ENCODE peak calls at places on chromosomes 3 and 15, in nine cellular contexts. A is psoas muscle; X is left lung; B is coronary artery; W is fibroblast of lung; N is fibroblast of pulmonary artery; P is naive thymus-derived CD4-positive, alpha-beta T cell; G is upper lobe of right lung; J is AG09309. Z is an unnamed sample.

GRCh38 chr3:123068227-123069020 is 1.6 kb downstream of the PDIA5 start:
- DNase-seq in A (no peak), X (no peak), B (peak), W (no peak), N (no peak), P (no peak), G (no peak), J (no peak), Z (no peak)

GRCh38 chr15:52227456-52227855 is 36.3 kb upstream of the GNB5 start:
- DNase-seq in A (no peak), X (no peak), B (no peak), W (peak), N (peak), P (peak), G (no peak), J (peak), Z (peak)

GRCh38 chr3:90011136-90011535 is 903.7 kb downstream of the EPHA3 start:
- DNase-seq in A (no peak), X (no peak), B (no peak), W (peak), N (peak), P (no peak), G (no peak), J (no peak), Z (no peak)

GRCh38 chr3:65914740-65915366 is 123.9 kb downstream of the MAGI1 start:
- DNase-seq in A (no peak), X (no peak), B (no peak), W (peak), N (no peak), P (no peak), G (no peak), J (no peak), Z (no peak)

GRCh38 chr3:44079916-44080315 is 161.8 kb upstream of the TOPAZ1 start:
- DNase-seq in A (no peak), X (no peak), B (no peak), W (no peak), N (no peak), P (no peak), G (no peak), J (no peak), Z (no peak)

GRCh38 chr3:172846706-172847105 is 96.2 kb downstream of the ECT2 start:
- DNase-seq in A (no peak), X (no peak), B (no peak), W (no peak), N (peak), P (no peak), G (no peak), J (no peak), Z (no peak)

GRCh38 chr15:67080900-67081431 is 15.6 kb downstream of the SMAD3 start:
- DNase-seq in A (peak), X (no peak), B (no peak), W (peak), N (peak), P (no peak), G (peak), J (peak), Z (no peak)

GRCh38 chr3:14913926-14914776 is 33.2 kb upstream of the NR2C2 start:
- DNase-seq in A (no peak), X (no peak), B (no peak), W (no peak), N (no peak), P (no peak), G (peak), J (no peak), Z (no peak)

GRCh38 chr3:13233487-13234154 is 160.4 kb upstream of the IQSEC1 start:
- DNase-seq in A (no peak), X (peak), B (no peak), W (no peak), N (no peak), P (no peak), G (no peak), J (no peak), Z (no peak)

GRCh38 chr3:131053021-131053420 is 26.3 kb downstream of the NEK11 start:
- DNase-seq in A (no peak), X (no peak), B (no peak), W (peak), N (peak), P (no peak), G (no peak), J (no peak), Z (no peak)

GRCh38 chr15:67761343-67761742 is 64.0 kb upstream of the SKOR1 start:
- DNase-seq in A (no peak), X (no peak), B (no peak), W (no peak), N (no peak), P (no peak), G (no peak), J (no peak), Z (no peak)

GRCh38 chr3:156818890-156819289 is 7.3 kb upstream of the LEKR1 start:
- DNase-seq in A (no peak), X (no peak), B (no peak), W (peak), N (peak), P (no peak), G (no peak), J (no peak), Z (no peak)

GRCh38 chr3:155560594-155560993 is 184.3 kb downstream of the PLCH1 start:
- DNase-seq in A (no peak), X (no peak), B (no peak), W (no peak), N (no peak), P (no peak), G (no peak), J (no peak), Z (peak)

GRCh38 chr3:51719413-51720025 is 12.7 kb downstream of the GRM2 start:
- DNase-seq in A (no peak), X (no peak), B (no peak), W (no peak), N (no peak), P (no peak), G (no peak), J (no peak), Z (no peak)

GRCh38 chr3:170589113-170589512 is 3.2 kb upstream of the SLC7A14 start:
- DNase-seq in A (no peak), X (no peak), B (no peak), W (no peak), N (no peak), P (no peak), G (no peak), J (no peak), Z (no peak)

GRCh38 chr3:170585937-170586310 is at the start of gene SLC7A14:
- DNase-seq in A (no peak), X (no peak), B (no peak), W (no peak), N (no peak), P (no peak), G (no peak), J (no peak), Z (no peak)

GRCh38 chr3:170584585-170585007 is 1.3 kb downstream of the SLC7A14 start:
- DNase-seq in A (peak), X (peak), B (no peak), W (peak), N (peak), P (no peak), G (peak), J (no peak), Z (peak)

GRCh38 chr3:170579646-170580045 is 6.2 kb downstream of the SLC7A14 start:
- DNase-seq in A (no peak), X (no peak), B (no peak), W (no peak), N (no peak), P (no peak), G (no peak), J (no peak), Z (no peak)

DNA sequence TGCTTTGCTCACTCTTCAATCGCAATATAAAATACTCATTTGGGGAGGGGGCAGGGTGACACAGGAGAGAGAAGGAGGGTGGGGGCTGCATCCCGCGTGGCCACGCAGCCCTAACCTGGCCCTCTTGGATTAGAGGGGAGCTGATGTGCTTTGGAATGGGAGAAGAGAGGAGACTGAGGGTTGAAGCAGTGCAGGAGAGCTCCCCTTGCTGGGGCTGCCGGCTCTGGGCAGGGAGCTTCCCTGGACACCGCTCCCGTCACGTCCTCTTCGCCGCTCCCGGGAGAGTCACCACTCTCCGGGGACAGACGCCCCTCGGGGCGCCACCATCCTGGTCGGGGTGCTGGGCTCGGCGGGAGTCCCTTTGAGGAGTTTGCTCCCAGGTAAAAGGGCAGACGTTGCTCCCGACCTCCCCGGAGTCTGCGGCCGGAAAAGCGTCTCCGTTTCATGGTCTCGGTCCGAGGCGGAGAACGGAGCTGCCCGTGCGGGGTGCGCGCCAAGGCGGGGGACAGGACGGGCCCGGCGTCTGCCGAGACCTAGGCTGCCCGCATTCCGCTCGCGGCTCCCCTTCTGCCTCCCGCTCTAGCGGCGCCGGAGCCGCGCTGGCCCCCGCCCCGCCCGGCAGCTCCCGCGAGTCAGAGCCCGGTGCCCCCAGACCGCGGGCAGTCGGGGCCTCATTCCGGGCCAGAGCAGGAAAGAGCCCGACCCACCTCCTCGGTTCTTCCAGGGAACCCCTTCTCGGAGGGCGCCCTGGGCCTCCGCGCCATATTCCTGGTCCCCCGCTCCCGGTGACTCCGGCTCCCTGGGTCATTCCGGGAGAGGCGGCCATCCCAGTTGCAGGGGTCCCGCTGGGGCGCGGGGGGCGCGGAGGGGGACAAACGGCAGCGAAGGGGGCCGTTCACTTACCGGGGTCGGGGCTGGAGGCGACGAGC is 603 bp downstream of the SLC7A14 start:
- DNase-seq in A (peak), X (peak), B (no peak), W (no peak), N (no peak), P (no peak), G (no peak), J (no peak), Z (no peak)
- H3K4me3 ChIP-seq in A (no peak), X (no peak), B (peak), W (peak), N (peak), P (no peak), G (no peak), J (peak), Z (peak)

DNA sequence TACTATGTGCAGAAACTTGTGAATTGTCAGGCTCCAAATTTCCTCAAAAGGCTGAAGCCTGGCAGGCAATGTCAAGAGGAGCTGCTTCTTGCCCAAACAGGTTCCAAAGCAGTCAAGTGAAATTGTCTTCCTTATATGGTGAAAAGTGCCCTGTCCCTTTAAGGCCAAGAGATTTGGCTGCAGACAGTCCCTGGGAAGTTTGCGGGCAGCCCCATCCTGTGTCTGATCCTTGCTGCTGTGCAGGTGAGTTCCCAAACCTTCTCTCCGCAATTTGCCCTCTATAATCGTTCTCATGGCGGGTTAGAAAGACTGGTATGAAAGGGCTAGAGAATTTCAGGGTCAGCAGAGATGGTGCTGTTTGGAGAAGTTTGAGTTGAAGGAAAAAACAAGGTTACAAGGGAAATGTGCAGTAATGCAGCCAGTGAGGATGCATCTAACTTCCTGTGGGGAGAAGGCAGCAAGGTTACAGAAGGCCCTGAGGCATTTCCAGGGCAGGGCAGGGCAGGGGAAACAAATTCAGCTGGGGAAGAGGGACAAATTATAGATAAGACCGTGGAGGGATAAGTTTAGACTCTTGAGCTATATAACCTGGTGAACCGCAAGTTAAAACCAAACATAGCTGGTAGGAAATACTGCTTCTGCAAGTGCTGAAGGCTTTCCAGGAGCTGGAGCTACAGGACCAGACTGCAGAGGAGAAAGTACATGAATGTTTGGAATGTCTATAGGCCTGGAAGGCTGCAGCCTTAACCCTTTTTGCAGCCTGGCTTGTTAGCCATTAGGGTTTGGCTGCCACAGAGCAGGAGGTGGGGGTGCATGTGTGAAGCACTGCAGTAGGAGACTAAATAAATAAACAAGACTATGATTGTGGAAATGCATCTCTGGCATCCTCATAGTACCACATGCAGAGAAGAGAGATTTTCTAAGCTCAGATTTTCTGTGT is 256.2 kb upstream of the IL12A start:
- DNase-seq in A (no peak), X (no peak), B (no peak), W (peak), N (peak), P (no peak), G (no peak), J (peak), Z (peak)
- H3K4me3 ChIP-seq in A (peak), X (no peak), B (peak), W (no peak), N (no peak), P (no peak), G (peak), J (peak), Z (no peak)

DNA sequence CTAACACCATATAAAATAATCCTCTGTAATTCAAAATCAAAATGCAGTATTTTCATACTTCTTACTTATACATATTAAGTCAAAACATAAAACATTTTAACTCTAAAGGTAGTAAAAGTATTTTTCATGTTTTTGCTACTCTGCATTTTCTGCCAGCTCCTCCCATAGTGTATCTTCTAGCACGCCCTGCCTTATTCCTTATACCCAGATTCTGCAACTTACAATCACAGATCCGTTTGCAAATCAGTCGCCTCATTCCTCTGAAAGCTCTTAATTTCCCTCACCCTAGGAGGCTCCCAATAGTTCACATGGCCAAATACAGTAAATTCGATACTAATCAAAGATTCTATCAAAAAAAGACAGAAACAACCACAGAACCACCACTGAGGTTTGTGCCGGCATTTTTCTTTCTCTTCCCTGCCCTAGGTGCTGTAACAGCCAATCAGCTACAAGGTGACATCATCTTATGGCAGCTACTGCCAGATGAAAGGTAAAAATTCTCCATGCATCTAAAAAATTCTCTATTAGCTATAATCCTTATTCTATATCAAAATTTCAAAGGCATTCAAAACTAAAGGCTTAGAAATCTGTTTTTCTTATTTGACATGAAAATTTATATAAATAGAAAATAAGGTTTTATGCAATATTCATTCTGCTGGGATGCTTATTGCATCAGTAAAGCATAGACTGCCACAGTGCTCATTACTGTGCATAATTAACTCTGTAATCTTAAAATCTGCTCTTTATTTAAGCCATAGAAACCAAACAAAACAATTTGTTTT is 72.8 kb downstream of the CLASP2 start:
- DNase-seq in A (no peak), X (no peak), B (no peak), W (peak), N (peak), P (peak), G (no peak), J (no peak), Z (no peak)
- H3K4me3 ChIP-seq in A (peak), X (no peak), B (peak), W (peak), N (peak), P (peak), G (peak), J (peak), Z (no peak)

DNA sequence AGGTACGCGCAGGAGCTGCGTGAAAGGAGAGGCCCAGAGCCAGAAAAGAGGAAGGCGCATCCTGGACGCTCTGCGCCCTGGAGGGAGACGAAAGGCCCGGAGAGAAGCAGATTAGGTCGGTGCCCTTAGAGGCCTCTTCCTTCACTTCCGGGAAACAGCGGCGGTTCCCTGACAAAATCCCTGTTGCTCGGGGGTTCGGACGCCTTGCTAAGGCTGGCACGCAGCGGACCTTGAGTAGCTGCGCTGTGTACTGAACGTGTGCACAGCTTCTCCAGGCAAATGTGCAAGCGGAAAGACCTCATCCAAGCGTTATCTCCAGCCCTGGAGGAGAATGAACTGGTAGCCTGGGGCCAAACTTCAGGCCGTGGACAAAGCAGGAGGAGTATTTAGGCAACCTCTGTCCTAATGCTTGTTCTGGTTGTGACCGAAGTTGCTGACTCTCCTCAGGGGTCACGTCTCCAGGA is 3.0 kb upstream of the SOX14 start:
- DNase-seq in A (no peak), X (peak), B (no peak), W (no peak), N (no peak), P (no peak), G (no peak), J (no peak), Z (no peak)
- H3K4me3 ChIP-seq in A (no peak), X (no peak), B (no peak), W (no peak), N (no peak), P (no peak), G (no peak), J (no peak), Z (peak)

GRCh38 chr15:29570121-29570930 is 251.9 kb downstream of the TJP1 start:
- DNase-seq in A (no peak), X (no peak), B (no peak), W (no peak), N (peak), P (no peak), G (no peak), J (no peak), Z (peak)
- H3K4me3 ChIP-seq in A (peak), X (peak), B (peak), W (no peak), N (peak), P (no peak), G (peak), J (no peak), Z (peak)

GRCh38 chr15:44289352-44289790 is 852 bp downstream of the GOLM2 start:
- DNase-seq in A (no peak), X (no peak), B (no peak), W (peak), N (no peak), P (no peak), G (no peak), J (no peak), Z (no peak)

GRCh38 chr15:44286814-44287555 is 1.5 kb upstream of the GOLM2 start:
- DNase-seq in A (no peak), X (no peak), B (no peak), W (peak), N (no peak), P (no peak), G (no peak), J (no peak), Z (no peak)
- H3K4me3 ChIP-seq in A (peak), X (peak), B (peak), W (peak), N (peak), P (peak), G (peak), J (peak), Z (peak)

GRCh38 chr15:41773332-41773728 is 954 bp upstream of the MAPKBP1 start:
- DNase-seq in A (no peak), X (no peak), B (no peak), W (no peak), N (no peak), P (no peak), G (no peak), J (no peak), Z (no peak)

GRCh38 chr15:41774873-41775417 is 661 bp downstream of the MAPKBP1 start:
- DNase-seq in A (no peak), X (no peak), B (no peak), W (no peak), N (no peak), P (no peak), G (no peak), J (no peak), Z (no peak)

GRCh38 chr15:41774062-41774872 is at the start of gene MAPKBP1:
- DNase-seq in A (peak), X (peak), B (peak), W (peak), N (peak), P (peak), G (peak), J (peak), Z (peak)

GRCh38 chr15:41773729-41774061 is 589 bp upstream of the MAPKBP1 start:
- DNase-seq in A (no peak), X (no peak), B (no peak), W (no peak), N (no peak), P (no peak), G (no peak), J (no peak), Z (no peak)

GRCh38 chr15:41772720-41773331 is 1.5 kb upstream of the MAPKBP1 start:
- DNase-seq in A (no peak), X (no peak), B (no peak), W (peak), N (peak), P (peak), G (no peak), J (peak), Z (no peak)
- H3K4me3 ChIP-seq in A (no peak), X (no peak), B (no peak), W (no peak), N (no peak), P (no peak), G (no peak), J (no peak), Z (peak)

DNA sequence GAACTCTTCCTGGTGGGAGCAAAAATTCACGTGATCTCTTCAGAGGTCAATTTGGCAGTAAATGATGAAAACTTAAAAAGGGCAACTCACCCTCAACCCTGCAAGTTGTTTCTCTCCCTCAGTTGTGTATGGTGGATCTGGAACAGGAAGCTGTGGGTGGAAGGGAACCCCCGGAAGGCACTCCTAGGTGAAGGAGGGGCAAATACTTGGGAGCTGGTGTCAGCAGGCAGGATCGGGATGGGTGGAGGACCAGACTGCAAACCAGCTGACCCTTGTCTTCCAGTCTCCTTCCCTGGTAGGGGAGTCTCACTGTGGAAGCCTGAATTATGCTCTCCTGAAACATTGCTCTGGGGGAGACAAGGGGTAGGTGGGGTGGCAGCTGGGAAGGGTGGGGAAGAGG is 33.5 kb downstream of the PRR23E start:
- DNase-seq in A (no peak), X (no peak), B (no peak), W (no peak), N (no peak), P (no peak), G (no peak), J (peak), Z (no peak)
- H3K4me3 ChIP-seq in A (no peak), X (no peak), B (no peak), W (no peak), N (no peak), P (no peak), G (no peak), J (peak), Z (no peak)